ENCODE peak calls at places on chromosome 10, in six cellular contexts. W, B, L, D, R and T are unnamed samples.

GRCh38 chr10:98242823-98243222 is 25.2 kb downstream of the LOXL4 start:
- DNase-seq in W (no peak), B (no peak), L (no peak), D (no peak), R (no peak), T (peak)

GRCh38 chr10:5929442-5929841 is 39.4 kb downstream of the FBH1 start:
- DNase-seq in W (no peak), B (no peak), L (no peak), D (no peak), R (no peak), T (no peak)

GRCh38 chr10:102814456-102814871 is 22.7 kb downstream of the CYP17A1 start:
- DNase-seq in W (no peak), B (no peak), L (no peak), D (peak), R (no peak), T (peak)

GRCh38 chr10:66755474-66755873 is 170.4 kb upstream of the LRRTM3 start:
- DNase-seq in W (no peak), B (no peak), L (no peak), D (no peak), R (no peak), T (no peak)

GRCh38 chr10:102266670-102267069 is 21.3 kb downstream of the GBF1 start:
- DNase-seq in W (no peak), B (no peak), L (no peak), D (no peak), R (no peak), T (no peak)

GRCh38 chr10:89295597-89295996 is 6.2 kb upstream of the IFIT2 start:
- DNase-seq in W (no peak), B (no peak), L (no peak), D (no peak), R (no peak), T (peak)

GRCh38 chr10:93995598-93996271 is 2.0 kb downstream of the PLCE1 start:
- DNase-seq in W (no peak), B (no peak), L (no peak), D (no peak), R (no peak), T (peak)

GRCh38 chr10:130766716-130767115 is 544.8 kb downstream of the TCERG1L start:
- DNase-seq in W (no peak), B (no peak), L (no peak), D (no peak), R (no peak), T (no peak)

GRCh38 chr10:103040424-103040823 is 122.3 kb downstream of the CNNM2 start:
- DNase-seq in W (no peak), B (no peak), L (no peak), D (no peak), R (no peak), T (peak)

GRCh38 chr10:85922363-85923129 is 444.0 kb downstream of the GRID1 start:
- DNase-seq in W (no peak), B (no peak), L (no peak), D (no peak), R (no peak), T (no peak)

GRCh38 chr10:131981429-131982184 is at the start of gene BNIP3:
- DNase-seq in W (peak), B (peak), L (peak), D (peak), R (peak), T (peak)

GRCh38 chr10:131982185-131982756 is 548 bp upstream of the BNIP3 start:
- DNase-seq in W (peak), B (no peak), L (no peak), D (no peak), R (no peak), T (no peak)

GRCh38 chr10:131983780-131984179 is 2.1 kb upstream of the BNIP3 start:
- DNase-seq in W (peak), B (no peak), L (no peak), D (no peak), R (no peak), T (peak)

GRCh38 chr10:131980757-131981428 is 830 bp downstream of the BNIP3 start:
- DNase-seq in W (no peak), B (no peak), L (no peak), D (no peak), R (peak), T (no peak)

GRCh38 chr10:131982796-131983195 is 1.1 kb upstream of the BNIP3 start:
- DNase-seq in W (no peak), B (no peak), L (no peak), D (no peak), R (no peak), T (no peak)
- TF ChIP-seq USF2 in W (no peak), B (no peak), L (no peak), D (no peak), R (no peak), T (no peak)

GRCh38 chr10:122476034-122476695 is 14.8 kb downstream of the HTRA1 start:
- DNase-seq in W (no peak), B (no peak), L (no peak), D (no peak), R (peak), T (no peak)
- TF ChIP-seq USF2 in W (no peak), B (no peak), L (no peak), D (no peak), R (no peak), T (no peak)

GRCh38 chr10:114526497-114527238 is 122.4 kb upstream of the AFAP1L2 start:
- DNase-seq in W (peak), B (peak), L (peak), D (no peak), R (peak), T (peak)

GRCh38 chr10:114523876-114524275 is 119.6 kb upstream of the AFAP1L2 start:
- DNase-seq in W (no peak), B (no peak), L (no peak), D (no peak), R (no peak), T (no peak)

GRCh38 chr10:114521250-114521649 is 116.9 kb upstream of the AFAP1L2 start:
- DNase-seq in W (no peak), B (no peak), L (no peak), D (no peak), R (no peak), T (no peak)

GRCh38 chr10:114526112-114526496 is 121.8 kb upstream of the AFAP1L2 start:
- DNase-seq in W (no peak), B (peak), L (no peak), D (no peak), R (no peak), T (peak)

GRCh38 chr10:114525368-114525949 is 121.2 kb upstream of the AFAP1L2 start:
- DNase-seq in W (no peak), B (no peak), L (no peak), D (no peak), R (no peak), T (no peak)
- TF ChIP-seq USF2 in W (no peak), B (no peak), L (no peak), D (no peak), R (no peak), T (no peak)

GRCh38 chr10:117719558-117719957 is 177.0 kb downstream of the EMX2 start:
- DNase-seq in W (no peak), B (no peak), L (no peak), D (no peak), R (no peak), T (no peak)
- TF ChIP-seq USF2 in W (no peak), B (no peak), L (no peak), D (no peak), R (no peak), T (no peak)

DNA sequence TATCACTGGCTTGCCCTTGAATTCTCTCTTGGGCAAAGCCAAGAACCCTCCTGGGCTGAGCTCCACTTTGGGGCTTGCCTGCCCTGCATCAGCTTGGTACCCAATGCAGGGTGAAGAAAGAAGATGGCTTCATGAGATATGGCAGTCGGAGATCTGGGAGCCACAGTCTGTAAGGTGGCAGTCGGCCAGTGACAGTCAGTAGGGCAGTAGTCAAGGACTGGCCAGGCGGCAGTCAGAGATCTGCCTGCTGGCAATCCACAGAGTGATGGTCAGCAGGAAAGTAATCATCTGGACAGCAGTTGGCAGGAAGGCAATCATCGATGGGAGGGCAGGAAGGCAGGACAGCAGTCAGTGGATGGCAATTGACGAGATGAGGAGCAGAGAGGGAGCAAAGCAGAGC is 32.6 kb upstream of the CNNM1 start:
- DNase-seq in W (no peak), B (no peak), L (no peak), D (no peak), R (no peak), T (no peak)
- TF ChIP-seq USF2 in W (no peak), B (no peak), L (no peak), D (no peak), R (no peak), T (no peak)

DNA sequence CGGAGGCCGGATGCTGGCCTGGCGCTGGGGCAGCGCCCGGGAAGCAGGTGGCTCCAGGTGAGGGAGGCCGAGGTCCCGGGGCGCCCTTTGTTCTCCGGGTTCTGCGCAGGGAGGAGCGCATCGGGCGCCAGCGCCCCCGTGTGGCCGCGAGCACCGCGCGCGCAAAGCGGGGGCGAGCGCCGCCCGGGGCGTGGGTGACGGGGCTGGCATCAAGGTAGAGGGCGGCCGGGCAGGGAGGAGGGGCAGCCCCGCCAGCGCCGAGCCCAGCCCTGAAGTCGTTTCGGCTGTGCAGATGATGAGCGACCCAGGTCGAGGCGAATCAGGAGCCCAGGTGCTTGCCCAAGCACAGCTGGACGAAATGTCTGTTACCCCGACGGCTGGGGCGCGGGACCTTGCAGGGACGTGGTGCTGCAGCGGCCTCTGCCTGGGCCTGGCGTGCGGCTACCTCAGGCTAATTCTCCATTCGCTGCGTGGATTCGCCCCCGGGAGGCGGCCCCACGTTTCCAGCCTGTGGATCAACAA is 10.5 kb upstream of the FGFR2 start:
- DNase-seq in W (peak), B (no peak), L (no peak), D (peak), R (peak), T (no peak)
- TF ChIP-seq USF2 in W (no peak), B (no peak), L (no peak), D (no peak), R (no peak), T (no peak)